ENCODE peak calls at places on chromosomes 16 and 17, in nine cellular contexts. K, Z, G, O, E, C, P, F and J are unnamed samples.
A peak's percentile ranks its signal among the peaks of the same experiment; 100 is the strongest.

GRCh38 chr17:78664476-78665384 is 87.5 kb upstream of the DNAH17 start:
- DNase-seq in F (no peak), K (no peak), P (peak; percentile 56), G (no peak), C (no peak), E (no peak), O (no peak), Z (no peak), J (no peak)

GRCh38 chr16:68665501-68665900 is 20.4 kb downstream of the CDH3 start:
- DNase-seq in P (no peak), K (no peak), F (no peak), G (peak; percentile 67), C (no peak), O (no peak), Z (no peak), E (no peak), J (no peak)

GRCh38 chr17:64355536-64356303 is 34.9 kb downstream of the PECAM1 start:
- DNase-seq in P (no peak), F (no peak), O (no peak), Z (no peak), E (no peak), C (no peak), G (no peak), K (no peak), J (no peak)

GRCh38 chr16:8703693-8704092 is 29.3 kb downstream of the ABAT start:
- DNase-seq in P (no peak), C (no peak), K (no peak), Z (no peak), E (no peak), F (no peak), O (no peak), G (no peak), J (no peak)

GRCh38 chr17:80951121-80952090 is 40.2 kb upstream of the CHMP6 start:
- DNase-seq in G (no peak), F (no peak), Z (no peak), C (no peak), P (peak; percentile 55), K (no peak), O (no peak), E (no peak), J (no peak)

GRCh38 chr17:14813649-14814048 is 451.5 kb downstream of the PMP22 start:
- DNase-seq in K (no peak), E (no peak), Z (no peak), O (peak; percentile 52), F (no peak), G (no peak), P (no peak), C (peak; percentile 59), J (no peak)

GRCh38 chr16:51024703-51025102 is 126.4 kb downstream of the SALL1 start:
- DNase-seq in G (no peak), K (no peak), F (no peak), C (no peak), P (no peak), E (no peak), O (no peak), Z (no peak), J (no peak)

GRCh38 chr16:22207715-22208360 is 1.8 kb downstream of the EEF2K start:
- DNase-seq in P (no peak), Z (no peak), K (no peak), F (no peak), G (no peak), O (no peak), E (no peak), C (no peak), J (no peak)

GRCh38 chr17:76983431-76983830 is 115.2 kb downstream of the MGAT5B start:
- DNase-seq in P (no peak), E (no peak), Z (no peak), K (no peak), O (no peak), G (no peak), F (no peak), C (no peak), J (no peak)

GRCh38 chr16:20383106-20384029 is 21.2 kb downstream of the PDILT start:
- DNase-seq in E (peak; percentile 5), O (peak; percentile 74), G (peak; percentile 25), C (peak; percentile 81), F (peak; percentile 57), Z (peak; percentile 5), K (peak; percentile 8), P (peak; percentile 64), J (peak; percentile 57)

GRCh38 chr16:56116577-56116964 is 74.7 kb upstream of the GNAO1 start:
- DNase-seq in K (no peak), G (no peak), F (no peak), O (no peak), P (no peak), E (no peak), C (no peak), Z (no peak), J (no peak)

GRCh38 chr17:15883617-15884111 is 61.3 kb upstream of the ADORA2B start:
- DNase-seq in Z (no peak), G (peak; percentile 56), F (no peak), E (no peak), C (no peak), O (peak; percentile 58), P (no peak), K (no peak), J (peak; percentile 40)

GRCh38 chr17:78314683-78315354 is 45.1 kb downstream of the SOCS3 start:
- DNase-seq in K (no peak), F (no peak), C (no peak), O (no peak), E (no peak), P (no peak), Z (no peak), G (no peak), J (no peak)

GRCh38 chr17:16371742-16372141 is 9.1 kb upstream of the UBB start:
- DNase-seq in E (no peak), G (no peak), K (no peak), C (no peak), Z (no peak), O (peak; percentile 82), P (no peak), F (no peak), J (no peak)

GRCh38 chr17:77427471-77427991 is 286.8 kb downstream of the SEC14L1 start:
- DNase-seq in E (no peak), P (no peak), K (peak; percentile 65), G (no peak), Z (no peak), O (peak; percentile 61), C (no peak), F (no peak), J (no peak)

GRCh38 chr17:15981646-15982580 is 17.6 kb downstream of the ZSWIM7 start:
- DNase-seq in Z (no peak), G (no peak), E (no peak), F (no peak), O (peak; percentile 36), C (no peak), K (no peak), P (no peak), J (no peak)